ENCODE peak calls at places on chromosomes 3 and 15, in ten cellular contexts. One of them, this sample, is unnamed.
A peak's percentile ranks its signal among the peaks of the same experiment; 100 is the strongest.

GRCh38 chr3:50652709-50653108 is 22.0 kb upstream of the DOCK3 start:
- DNase-seq in stimulated activated naive CD8-positive, alpha-beta T cell treated with anti-CD3 and anti-CD28 coated beads, Interleukin-15, amount 100 ng/mL, for 72 hours: peak; percentile 66
- DNase-seq in left ventricle myocardium inferior: peak; percentile 49
- DNase-seq in fibroblast of lung: peak; percentile 17
- DNase-seq in C1 segment of cervical spinal cord: no peak
- DNase-seq in GM23248: no peak
- DNase-seq in WERI-Rb-1: peak; percentile 64
- DNase-seq in renal cortical epithelial cell: peak; percentile 43
- DNase-seq in CD4-positive, CD25-positive, alpha-beta regulatory T cell: peak; percentile 43
- DNase-seq in NAMALWA: peak; percentile 26
- DNase-seq in this sample: peak; percentile 31

GRCh38 chr3:178802259-178802658 is 266.0 kb downstream of the KCNMB2 start:
- DNase-seq in NAMALWA: no peak
- DNase-seq in GM23248: no peak
- DNase-seq in renal cortical epithelial cell: no peak
- DNase-seq in stimulated activated naive CD8-positive, alpha-beta T cell treated with anti-CD3 and anti-CD28 coated beads, Interleukin-15, amount 100 ng/mL, for 72 hours: no peak
- DNase-seq in CD4-positive, CD25-positive, alpha-beta regulatory T cell: no peak
- DNase-seq in C1 segment of cervical spinal cord: no peak
- DNase-seq in WERI-Rb-1: no peak
- DNase-seq in left ventricle myocardium inferior: no peak
- DNase-seq in fibroblast of lung: no peak
- DNase-seq in this sample: no peak

GRCh38 chr3:195147649-195148121 is 123.3 kb downstream of the XXYLT1 start:
- DNase-seq in left ventricle myocardium inferior: peak; percentile 57
- DNase-seq in WERI-Rb-1: no peak
- DNase-seq in stimulated activated naive CD8-positive, alpha-beta T cell treated with anti-CD3 and anti-CD28 coated beads, Interleukin-15, amount 100 ng/mL, for 72 hours: peak; percentile 52
- DNase-seq in fibroblast of lung: peak; percentile 75
- DNase-seq in NAMALWA: peak; percentile 84
- DNase-seq in CD4-positive, CD25-positive, alpha-beta regulatory T cell: no peak
- DNase-seq in renal cortical epithelial cell: peak; percentile 11
- DNase-seq in GM23248: peak; percentile 85
- DNase-seq in C1 segment of cervical spinal cord: no peak
- DNase-seq in this sample: no peak

GRCh38 chr3:150877303-150877702 is 27.9 kb downstream of the MINDY4B start:
- DNase-seq in C1 segment of cervical spinal cord: no peak
- DNase-seq in GM23248: no peak
- DNase-seq in stimulated activated naive CD8-positive, alpha-beta T cell treated with anti-CD3 and anti-CD28 coated beads, Interleukin-15, amount 100 ng/mL, for 72 hours: no peak
- DNase-seq in WERI-Rb-1: no peak
- DNase-seq in CD4-positive, CD25-positive, alpha-beta regulatory T cell: no peak
- DNase-seq in fibroblast of lung: no peak
- DNase-seq in left ventricle myocardium inferior: no peak
- DNase-seq in renal cortical epithelial cell: peak; percentile 21
- DNase-seq in NAMALWA: no peak
- DNase-seq in this sample: no peak

GRCh38 chr3:44905501-44906159 is 31.2 kb downstream of the TGM4 start:
- DNase-seq in left ventricle myocardium inferior: no peak
- DNase-seq in C1 segment of cervical spinal cord: no peak
- DNase-seq in stimulated activated naive CD8-positive, alpha-beta T cell treated with anti-CD3 and anti-CD28 coated beads, Interleukin-15, amount 100 ng/mL, for 72 hours: no peak
- DNase-seq in NAMALWA: no peak
- DNase-seq in GM23248: no peak
- DNase-seq in CD4-positive, CD25-positive, alpha-beta regulatory T cell: no peak
- DNase-seq in renal cortical epithelial cell: no peak
- DNase-seq in WERI-Rb-1: no peak
- DNase-seq in fibroblast of lung: no peak
- DNase-seq in this sample: no peak

GRCh38 chr15:50137330-50137761 is 18.3 kb upstream of the ATP8B4 start:
- DNase-seq in CD4-positive, CD25-positive, alpha-beta regulatory T cell: no peak
- DNase-seq in fibroblast of lung: peak; percentile 99
- DNase-seq in WERI-Rb-1: no peak
- DNase-seq in GM23248: peak; percentile 99
- DNase-seq in renal cortical epithelial cell: peak; percentile 54
- DNase-seq in stimulated activated naive CD8-positive, alpha-beta T cell treated with anti-CD3 and anti-CD28 coated beads, Interleukin-15, amount 100 ng/mL, for 72 hours: peak; percentile 48
- DNase-seq in NAMALWA: no peak
- DNase-seq in left ventricle myocardium inferior: no peak
- DNase-seq in C1 segment of cervical spinal cord: no peak
- DNase-seq in this sample: no peak

GRCh38 chr3:146177072-146177936 is 16.3 kb upstream of the PLOD2 start:
- DNase-seq in left ventricle myocardium inferior: peak; percentile 53
- DNase-seq in CD4-positive, CD25-positive, alpha-beta regulatory T cell: no peak
- DNase-seq in fibroblast of lung: no peak
- DNase-seq in NAMALWA: no peak
- DNase-seq in GM23248: peak; percentile 19
- DNase-seq in C1 segment of cervical spinal cord: no peak
- DNase-seq in renal cortical epithelial cell: no peak
- DNase-seq in WERI-Rb-1: no peak
- DNase-seq in stimulated activated naive CD8-positive, alpha-beta T cell treated with anti-CD3 and anti-CD28 coated beads, Interleukin-15, amount 100 ng/mL, for 72 hours: no peak
- DNase-seq in this sample: no peak

GRCh38 chr3:100256724-100257123 is 4.1 kb upstream of the TBC1D23 start:
- DNase-seq in NAMALWA: no peak
- DNase-seq in left ventricle myocardium inferior: no peak
- DNase-seq in fibroblast of lung: peak; percentile 39
- DNase-seq in C1 segment of cervical spinal cord: no peak
- DNase-seq in GM23248: peak; percentile 77
- DNase-seq in renal cortical epithelial cell: peak; percentile 30
- DNase-seq in WERI-Rb-1: no peak
- DNase-seq in CD4-positive, CD25-positive, alpha-beta regulatory T cell: no peak
- DNase-seq in stimulated activated naive CD8-positive, alpha-beta T cell treated with anti-CD3 and anti-CD28 coated beads, Interleukin-15, amount 100 ng/mL, for 72 hours: no peak
- DNase-seq in this sample: no peak

GRCh38 chr3:40996382-40996781 is 202.9 kb upstream of the CTNNB1 start:
- DNase-seq in stimulated activated naive CD8-positive, alpha-beta T cell treated with anti-CD3 and anti-CD28 coated beads, Interleukin-15, amount 100 ng/mL, for 72 hours: no peak
- DNase-seq in CD4-positive, CD25-positive, alpha-beta regulatory T cell: no peak
- DNase-seq in GM23248: no peak
- DNase-seq in renal cortical epithelial cell: peak; percentile 57
- DNase-seq in C1 segment of cervical spinal cord: peak; percentile 15
- DNase-seq in NAMALWA: no peak
- DNase-seq in left ventricle myocardium inferior: no peak
- DNase-seq in fibroblast of lung: no peak
- DNase-seq in WERI-Rb-1: no peak
- DNase-seq in this sample: no peak

GRCh38 chr3:127815641-127816605 is 6.4 kb downstream of the MGLL start:
- DNase-seq in CD4-positive, CD25-positive, alpha-beta regulatory T cell: no peak
- DNase-seq in NAMALWA: no peak
- DNase-seq in WERI-Rb-1: no peak
- DNase-seq in left ventricle myocardium inferior: no peak
- DNase-seq in C1 segment of cervical spinal cord: no peak
- DNase-seq in stimulated activated naive CD8-positive, alpha-beta T cell treated with anti-CD3 and anti-CD28 coated beads, Interleukin-15, amount 100 ng/mL, for 72 hours: no peak
- DNase-seq in fibroblast of lung: no peak
- DNase-seq in GM23248: no peak
- DNase-seq in renal cortical epithelial cell: no peak
- DNase-seq in this sample: no peak

GRCh38 chr3:9918261-9919038 is 1.6 kb downstream of the IL17RC start:
- DNase-seq in fibroblast of lung: no peak
- DNase-seq in NAMALWA: no peak
- DNase-seq in renal cortical epithelial cell: no peak
- DNase-seq in WERI-Rb-1: no peak
- DNase-seq in CD4-positive, CD25-positive, alpha-beta regulatory T cell: no peak
- DNase-seq in left ventricle myocardium inferior: no peak
- DNase-seq in GM23248: no peak
- DNase-seq in C1 segment of cervical spinal cord: no peak
- DNase-seq in stimulated activated naive CD8-positive, alpha-beta T cell treated with anti-CD3 and anti-CD28 coated beads, Interleukin-15, amount 100 ng/mL, for 72 hours: no peak
- DNase-seq in this sample: no peak

GRCh38 chr3:105223815-105224214 is 142.9 kb upstream of the ALCAM start:
- DNase-seq in NAMALWA: no peak
- DNase-seq in renal cortical epithelial cell: no peak
- DNase-seq in WERI-Rb-1: no peak
- DNase-seq in fibroblast of lung: no peak
- DNase-seq in C1 segment of cervical spinal cord: no peak
- DNase-seq in left ventricle myocardium inferior: no peak
- DNase-seq in CD4-positive, CD25-positive, alpha-beta regulatory T cell: no peak
- DNase-seq in stimulated activated naive CD8-positive, alpha-beta T cell treated with anti-CD3 and anti-CD28 coated beads, Interleukin-15, amount 100 ng/mL, for 72 hours: no peak
- DNase-seq in GM23248: no peak
- DNase-seq in this sample: no peak

GRCh38 chr3:112637700-112638099 is 3.2 kb downstream of the CCDC80 start:
- DNase-seq in GM23248: peak; percentile 48
- DNase-seq in C1 segment of cervical spinal cord: no peak
- DNase-seq in renal cortical epithelial cell: no peak
- DNase-seq in CD4-positive, CD25-positive, alpha-beta regulatory T cell: no peak
- DNase-seq in left ventricle myocardium inferior: no peak
- DNase-seq in fibroblast of lung: no peak
- DNase-seq in stimulated activated naive CD8-positive, alpha-beta T cell treated with anti-CD3 and anti-CD28 coated beads, Interleukin-15, amount 100 ng/mL, for 72 hours: no peak
- DNase-seq in WERI-Rb-1: no peak
- DNase-seq in NAMALWA: no peak
- DNase-seq in this sample: no peak

GRCh38 chr15:101723874-101724674 is at the start of gene TARS3:
- DNase-seq in GM23248: peak; percentile 95
- DNase-seq in fibroblast of lung: peak; percentile 84
- DNase-seq in left ventricle myocardium inferior: peak; percentile 98
- DNase-seq in NAMALWA: peak; percentile 91
- DNase-seq in stimulated activated naive CD8-positive, alpha-beta T cell treated with anti-CD3 and anti-CD28 coated beads, Interleukin-15, amount 100 ng/mL, for 72 hours: peak; percentile 86
- DNase-seq in C1 segment of cervical spinal cord: peak; percentile 91
- DNase-seq in WERI-Rb-1: peak; percentile 96
- DNase-seq in CD4-positive, CD25-positive, alpha-beta regulatory T cell: peak; percentile 90
- DNase-seq in renal cortical epithelial cell: peak; percentile 60
- DNase-seq in this sample: peak; percentile 82

GRCh38 chr3:177378168-177378567 is 180.9 kb upstream of the TBL1XR1 start:
- DNase-seq in CD4-positive, CD25-positive, alpha-beta regulatory T cell: no peak
- DNase-seq in left ventricle myocardium inferior: no peak
- DNase-seq in fibroblast of lung: no peak
- DNase-seq in renal cortical epithelial cell: no peak
- DNase-seq in NAMALWA: no peak
- DNase-seq in GM23248: no peak
- DNase-seq in C1 segment of cervical spinal cord: no peak
- DNase-seq in stimulated activated naive CD8-positive, alpha-beta T cell treated with anti-CD3 and anti-CD28 coated beads, Interleukin-15, amount 100 ng/mL, for 72 hours: no peak
- DNase-seq in WERI-Rb-1: no peak
- DNase-seq in this sample: no peak

GRCh38 chr3:30548605-30549004 is 57.8 kb upstream of the TGFBR2 start:
- DNase-seq in fibroblast of lung: no peak
- DNase-seq in stimulated activated naive CD8-positive, alpha-beta T cell treated with anti-CD3 and anti-CD28 coated beads, Interleukin-15, amount 100 ng/mL, for 72 hours: peak; percentile 19
- DNase-seq in CD4-positive, CD25-positive, alpha-beta regulatory T cell: no peak
- DNase-seq in NAMALWA: peak; percentile 59
- DNase-seq in WERI-Rb-1: no peak
- DNase-seq in renal cortical epithelial cell: no peak
- DNase-seq in C1 segment of cervical spinal cord: no peak
- DNase-seq in GM23248: peak; percentile 21
- DNase-seq in left ventricle myocardium inferior: no peak
- DNase-seq in this sample: no peak

GRCh38 chr3:144868506-144868905 is 896.9 kb downstream of the DIPK2A start:
- DNase-seq in renal cortical epithelial cell: no peak
- DNase-seq in WERI-Rb-1: no peak
- DNase-seq in fibroblast of lung: peak; percentile 19
- DNase-seq in GM23248: no peak
- DNase-seq in CD4-positive, CD25-positive, alpha-beta regulatory T cell: no peak
- DNase-seq in left ventricle myocardium inferior: no peak
- DNase-seq in C1 segment of cervical spinal cord: no peak
- DNase-seq in stimulated activated naive CD8-positive, alpha-beta T cell treated with anti-CD3 and anti-CD28 coated beads, Interleukin-15, amount 100 ng/mL, for 72 hours: no peak
- DNase-seq in NAMALWA: no peak
- DNase-seq in this sample: no peak

GRCh38 chr3:160163259-160163878 is 61.9 kb upstream of the C3orf80 start:
- DNase-seq in C1 segment of cervical spinal cord: no peak
- DNase-seq in WERI-Rb-1: no peak
- DNase-seq in stimulated activated naive CD8-positive, alpha-beta T cell treated with anti-CD3 and anti-CD28 coated beads, Interleukin-15, amount 100 ng/mL, for 72 hours: no peak
- DNase-seq in renal cortical epithelial cell: peak; percentile 29
- DNase-seq in NAMALWA: peak; percentile 48
- DNase-seq in left ventricle myocardium inferior: no peak
- DNase-seq in CD4-positive, CD25-positive, alpha-beta regulatory T cell: peak; percentile 22
- DNase-seq in fibroblast of lung: peak; percentile 62
- DNase-seq in GM23248: peak; percentile 63
- DNase-seq in this sample: no peak

GRCh38 chr3:144197582-144197981 is 226.0 kb downstream of the DIPK2A start:
- DNase-seq in CD4-positive, CD25-positive, alpha-beta regulatory T cell: no peak
- DNase-seq in WERI-Rb-1: no peak
- DNase-seq in C1 segment of cervical spinal cord: no peak
- DNase-seq in fibroblast of lung: no peak
- DNase-seq in left ventricle myocardium inferior: no peak
- DNase-seq in stimulated activated naive CD8-positive, alpha-beta T cell treated with anti-CD3 and anti-CD28 coated beads, Interleukin-15, amount 100 ng/mL, for 72 hours: no peak
- DNase-seq in renal cortical epithelial cell: no peak
- DNase-seq in NAMALWA: no peak
- DNase-seq in GM23248: no peak
- DNase-seq in this sample: no peak

GRCh38 chr15:81852826-81853225 is 193.0 kb downstream of the MEX3B start:
- DNase-seq in left ventricle myocardium inferior: no peak
- DNase-seq in CD4-positive, CD25-positive, alpha-beta regulatory T cell: no peak
- DNase-seq in fibroblast of lung: peak; percentile 3
- DNase-seq in NAMALWA: no peak
- DNase-seq in renal cortical epithelial cell: no peak
- DNase-seq in C1 segment of cervical spinal cord: no peak
- DNase-seq in stimulated activated naive CD8-positive, alpha-beta T cell treated with anti-CD3 and anti-CD28 coated beads, Interleukin-15, amount 100 ng/mL, for 72 hours: no peak
- DNase-seq in GM23248: peak; percentile 4
- DNase-seq in WERI-Rb-1: no peak
- DNase-seq in this sample: no peak

GRCh38 chr3:133479895-133480669 is 80.2 kb downstream of the BFSP2 start:
- DNase-seq in fibroblast of lung: no peak
- DNase-seq in WERI-Rb-1: peak; percentile 56
- DNase-seq in C1 segment of cervical spinal cord: no peak
- DNase-seq in renal cortical epithelial cell: peak; percentile 52
- DNase-seq in GM23248: no peak
- DNase-seq in NAMALWA: peak; percentile 87
- DNase-seq in left ventricle myocardium inferior: no peak
- DNase-seq in CD4-positive, CD25-positive, alpha-beta regulatory T cell: no peak
- DNase-seq in stimulated activated naive CD8-positive, alpha-beta T cell treated with anti-CD3 and anti-CD28 coated beads, Interleukin-15, amount 100 ng/mL, for 72 hours: no peak
- DNase-seq in this sample: no peak

GRCh38 chr15:31275331-31276262 is 51.0 kb upstream of the KLF13 start:
- DNase-seq in CD4-positive, CD25-positive, alpha-beta regulatory T cell: no peak
- DNase-seq in fibroblast of lung: no peak
- DNase-seq in stimulated activated naive CD8-positive, alpha-beta T cell treated with anti-CD3 and anti-CD28 coated beads, Interleukin-15, amount 100 ng/mL, for 72 hours: peak; percentile 3
- DNase-seq in renal cortical epithelial cell: no peak
- DNase-seq in C1 segment of cervical spinal cord: peak; percentile 41
- DNase-seq in GM23248: no peak
- DNase-seq in NAMALWA: no peak
- DNase-seq in WERI-Rb-1: no peak
- DNase-seq in left ventricle myocardium inferior: no peak
- DNase-seq in this sample: no peak

GRCh38 chr3:51271172-51271571 is 113.9 kb upstream of the MANF start:
- DNase-seq in left ventricle myocardium inferior: no peak
- DNase-seq in renal cortical epithelial cell: no peak
- DNase-seq in WERI-Rb-1: no peak
- DNase-seq in fibroblast of lung: no peak
- DNase-seq in C1 segment of cervical spinal cord: no peak
- DNase-seq in GM23248: no peak
- DNase-seq in stimulated activated naive CD8-positive, alpha-beta T cell treated with anti-CD3 and anti-CD28 coated beads, Interleukin-15, amount 100 ng/mL, for 72 hours: no peak
- DNase-seq in NAMALWA: no peak
- DNase-seq in CD4-positive, CD25-positive, alpha-beta regulatory T cell: peak; percentile 16
- DNase-seq in this sample: no peak

GRCh38 chr15:68335251-68335650 is 57.7 kb downstream of the FEM1B start:
- DNase-seq in C1 segment of cervical spinal cord: peak; percentile 80
- DNase-seq in renal cortical epithelial cell: peak; percentile 95
- DNase-seq in NAMALWA: no peak
- DNase-seq in fibroblast of lung: no peak
- DNase-seq in stimulated activated naive CD8-positive, alpha-beta T cell treated with anti-CD3 and anti-CD28 coated beads, Interleukin-15, amount 100 ng/mL, for 72 hours: no peak
- DNase-seq in left ventricle myocardium inferior: peak; percentile 52
- DNase-seq in CD4-positive, CD25-positive, alpha-beta regulatory T cell: no peak
- DNase-seq in WERI-Rb-1: no peak
- DNase-seq in GM23248: peak; percentile 58
- DNase-seq in this sample: peak; percentile 54

GRCh38 chr15:65094294-65094995 is 17.9 kb downstream of the KBTBD13 start:
- DNase-seq in C1 segment of cervical spinal cord: peak; percentile 25
- DNase-seq in CD4-positive, CD25-positive, alpha-beta regulatory T cell: no peak
- DNase-seq in NAMALWA: no peak
- DNase-seq in stimulated activated naive CD8-positive, alpha-beta T cell treated with anti-CD3 and anti-CD28 coated beads, Interleukin-15, amount 100 ng/mL, for 72 hours: no peak
- DNase-seq in GM23248: no peak
- DNase-seq in left ventricle myocardium inferior: no peak
- DNase-seq in renal cortical epithelial cell: no peak
- DNase-seq in fibroblast of lung: no peak
- DNase-seq in WERI-Rb-1: no peak
- DNase-seq in this sample: no peak

GRCh38 chr3:46293991-46294833 is 52.0 kb downstream of the CCR3 start:
- DNase-seq in NAMALWA: no peak
- DNase-seq in C1 segment of cervical spinal cord: no peak
- DNase-seq in left ventricle myocardium inferior: no peak
- DNase-seq in WERI-Rb-1: no peak
- DNase-seq in fibroblast of lung: no peak
- DNase-seq in CD4-positive, CD25-positive, alpha-beta regulatory T cell: no peak
- DNase-seq in stimulated activated naive CD8-positive, alpha-beta T cell treated with anti-CD3 and anti-CD28 coated beads, Interleukin-15, amount 100 ng/mL, for 72 hours: peak; percentile 86
- DNase-seq in renal cortical epithelial cell: no peak
- DNase-seq in GM23248: no peak
- DNase-seq in this sample: no peak

GRCh38 chr3:196765454-196765853 is 25.8 kb downstream of the PAK2 start:
- DNase-seq in renal cortical epithelial cell: no peak
- DNase-seq in stimulated activated naive CD8-positive, alpha-beta T cell treated with anti-CD3 and anti-CD28 coated beads, Interleukin-15, amount 100 ng/mL, for 72 hours: no peak
- DNase-seq in C1 segment of cervical spinal cord: no peak
- DNase-seq in GM23248: no peak
- DNase-seq in NAMALWA: no peak
- DNase-seq in fibroblast of lung: no peak
- DNase-seq in WERI-Rb-1: no peak
- DNase-seq in left ventricle myocardium inferior: no peak
- DNase-seq in CD4-positive, CD25-positive, alpha-beta regulatory T cell: no peak
- DNase-seq in this sample: no peak

GRCh38 chr3:64992462-64993285 is 304.9 kb upstream of the ADAMTS9 start:
- DNase-seq in WERI-Rb-1: no peak
- DNase-seq in GM23248: no peak
- DNase-seq in left ventricle myocardium inferior: no peak
- DNase-seq in CD4-positive, CD25-positive, alpha-beta regulatory T cell: no peak
- DNase-seq in NAMALWA: no peak
- DNase-seq in stimulated activated naive CD8-positive, alpha-beta T cell treated with anti-CD3 and anti-CD28 coated beads, Interleukin-15, amount 100 ng/mL, for 72 hours: no peak
- DNase-seq in fibroblast of lung: no peak
- DNase-seq in renal cortical epithelial cell: no peak
- DNase-seq in C1 segment of cervical spinal cord: no peak
- DNase-seq in this sample: no peak

This sample was measured in hypothalamus.